ENCODE peak calls at places on chromosome 13, in seven cellular contexts. One of them, this sample, is unnamed. For H3K9me3, the result is how much of the 10 kb centered on the place peaks cover.

GRCh38 chr13:59609421-59609820 is 554.3 kb downstream of the DIAPH3 start:
- DNase-seq in transverse colon: no peak
- DNase-seq in body of pancreas: no peak
- DNase-seq in heart left ventricle: no peak
- DNase-seq in uterus: no peak
- DNase-seq in HCT116: no peak
- DNase-seq in esophagus squamous epithelium: no peak
- DNase-seq in this sample: no peak

GRCh38 chr13:38166121-38166520 is 183.5 kb upstream of the UFM1 start:
- DNase-seq in HCT116: no peak
- DNase-seq in transverse colon: no peak
- DNase-seq in uterus: no peak
- DNase-seq in heart left ventricle: no peak
- DNase-seq in esophagus squamous epithelium: no peak
- DNase-seq in body of pancreas: no peak
- DNase-seq in this sample: no peak

GRCh38 chr13:98910501-98910951 is 67.3 kb downstream of the DOCK9 start:
- DNase-seq in body of pancreas: no peak
- DNase-seq in heart left ventricle: peak
- DNase-seq in esophagus squamous epithelium: no peak
- DNase-seq in HCT116: peak
- DNase-seq in transverse colon: no peak
- DNase-seq in uterus: peak
- DNase-seq in this sample: no peak

GRCh38 chr13:75153834-75154233 is 328.1 kb downstream of the TBC1D4 start:
- DNase-seq in body of pancreas: no peak
- DNase-seq in uterus: no peak
- DNase-seq in esophagus squamous epithelium: no peak
- DNase-seq in heart left ventricle: no peak
- DNase-seq in transverse colon: no peak
- DNase-seq in HCT116: no peak
- DNase-seq in this sample: no peak

GRCh38 chr13:113544896-113545295 is 39.7 kb upstream of the TFDP1 start:
- DNase-seq in transverse colon: peak
- DNase-seq in heart left ventricle: no peak
- DNase-seq in esophagus squamous epithelium: no peak
- DNase-seq in body of pancreas: no peak
- DNase-seq in HCT116: no peak
- DNase-seq in uterus: no peak
- DNase-seq in this sample: peak

GRCh38 chr13:26618726-26619125 is 61.2 kb downstream of the WASF3 start:
- DNase-seq in esophagus squamous epithelium: no peak
- DNase-seq in HCT116: no peak
- DNase-seq in body of pancreas: no peak
- DNase-seq in heart left ventricle: no peak
- DNase-seq in transverse colon: no peak
- DNase-seq in uterus: no peak
- DNase-seq in this sample: no peak

GRCh38 chr13:19794552-19795143 is 11.9 kb upstream of the PSPC1 start:
- DNase-seq in HCT116: peak
- DNase-seq in uterus: no peak
- DNase-seq in heart left ventricle: no peak
- DNase-seq in esophagus squamous epithelium: no peak
- DNase-seq in transverse colon: no peak
- DNase-seq in body of pancreas: peak
- DNase-seq in this sample: no peak

GRCh38 chr13:84360843-84361242 is 478.6 kb upstream of the SLITRK1 start:
- DNase-seq in HCT116: no peak
- DNase-seq in heart left ventricle: no peak
- DNase-seq in uterus: no peak
- DNase-seq in esophagus squamous epithelium: no peak
- DNase-seq in body of pancreas: no peak
- DNase-seq in transverse colon: no peak
- DNase-seq in this sample: no peak

DNA sequence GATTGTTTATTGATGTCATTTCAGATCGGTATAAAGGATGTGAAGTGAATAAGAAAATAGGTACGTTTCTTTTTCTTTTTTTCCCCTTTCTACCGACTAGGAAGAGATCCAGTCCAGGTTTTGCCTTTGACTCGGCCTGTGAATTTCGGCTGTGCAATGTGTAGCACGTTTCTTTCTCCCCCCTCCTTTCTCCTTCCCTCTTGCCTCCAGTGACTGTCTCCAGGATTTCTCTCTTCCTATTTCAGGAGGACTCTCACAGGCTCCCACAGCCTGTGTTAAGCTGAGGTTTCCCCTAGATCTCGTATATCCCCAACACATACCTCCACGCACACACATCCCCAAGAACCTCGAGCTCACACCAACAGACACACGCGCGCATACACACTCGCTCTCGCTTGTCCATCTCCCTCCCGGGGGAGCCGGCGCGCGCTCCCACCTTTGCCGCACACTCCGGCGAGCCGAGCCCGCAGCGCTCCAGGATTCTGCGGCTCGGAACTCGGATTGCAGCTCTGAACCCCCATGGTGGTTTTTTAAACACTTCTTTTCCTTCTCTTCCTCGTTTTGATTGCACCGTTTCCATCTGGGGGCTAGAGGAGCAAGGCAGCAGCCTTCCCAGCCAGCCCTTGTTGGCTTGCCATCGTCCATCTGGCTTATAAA is at the start of gene GPC6:
- DNase-seq in body of pancreas: no peak
- DNase-seq in heart left ventricle: no peak
- DNase-seq in uterus: no peak
- DNase-seq in HCT116: no peak
- DNase-seq in transverse colon: peak
- DNase-seq in esophagus squamous epithelium: no peak
- DNase-seq in this sample: peak
- H3K4me3 ChIP-seq in body of pancreas: peak
- H3K4me3 ChIP-seq in heart left ventricle: peak
- H3K4me3 ChIP-seq in uterus: peak
- H3K4me3 ChIP-seq in HCT116: no peak
- H3K4me3 ChIP-seq in transverse colon: peak
- H3K4me3 ChIP-seq in esophagus squamous epithelium: peak
- H3K4me3 ChIP-seq in this sample: peak

GRCh38 chr13:42577538-42577937 is 3.6 kb downstream of the TNFSF11 start:
- DNase-seq in uterus: no peak
- DNase-seq in body of pancreas: no peak
- DNase-seq in esophagus squamous epithelium: no peak
- DNase-seq in HCT116: no peak
- DNase-seq in heart left ventricle: no peak
- DNase-seq in transverse colon: no peak
- DNase-seq in this sample: no peak

GRCh38 chr13:42571895-42572294 is 2.1 kb upstream of the TNFSF11 start:
- DNase-seq in HCT116: no peak
- DNase-seq in heart left ventricle: no peak
- DNase-seq in esophagus squamous epithelium: no peak
- DNase-seq in body of pancreas: no peak
- DNase-seq in transverse colon: no peak
- DNase-seq in uterus: no peak
- DNase-seq in this sample: no peak

GRCh38 chr13:42575938-42576337 is 2.0 kb downstream of the TNFSF11 start:
- DNase-seq in HCT116: no peak
- DNase-seq in body of pancreas: no peak
- DNase-seq in heart left ventricle: no peak
- DNase-seq in transverse colon: no peak
- DNase-seq in esophagus squamous epithelium: no peak
- DNase-seq in uterus: no peak
- DNase-seq in this sample: no peak

GRCh38 chr13:42574435-42575311 is 721 bp downstream of the TNFSF11 start:
- DNase-seq in HCT116: no peak
- DNase-seq in esophagus squamous epithelium: no peak
- DNase-seq in transverse colon: no peak
- DNase-seq in heart left ventricle: no peak
- DNase-seq in body of pancreas: no peak
- DNase-seq in uterus: no peak
- DNase-seq in this sample: no peak

DNA sequence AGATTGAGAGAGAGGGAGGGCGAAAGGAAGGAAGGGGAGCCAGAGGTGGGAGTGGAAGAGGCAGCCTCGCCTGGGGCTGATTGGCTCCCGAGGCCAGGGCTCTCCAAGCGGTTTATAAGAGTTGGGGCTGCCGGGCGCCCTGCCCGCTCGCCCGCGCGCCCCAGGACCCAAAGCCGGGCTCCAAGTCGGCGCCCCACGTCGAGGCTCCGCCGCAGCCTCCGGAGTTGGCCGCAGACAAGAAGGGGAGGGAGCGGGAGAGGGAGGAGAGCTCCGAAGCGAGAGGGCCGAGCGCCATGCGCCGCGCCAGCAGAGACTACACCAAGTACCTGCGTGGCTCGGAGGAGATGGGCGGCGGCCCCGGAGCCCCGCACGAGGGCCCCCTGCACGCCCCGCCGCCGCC is at the start of gene TNFSF11:
- DNase-seq in uterus: no peak
- DNase-seq in esophagus squamous epithelium: no peak
- DNase-seq in HCT116: no peak
- DNase-seq in body of pancreas: no peak
- DNase-seq in transverse colon: no peak
- DNase-seq in heart left ventricle: no peak
- DNase-seq in this sample: no peak
- TF ChIP-seq POLR2A in uterus: no peak
- TF ChIP-seq POLR2A in esophagus squamous epithelium: no peak
- TF ChIP-seq POLR2A in HCT116: no peak
- TF ChIP-seq POLR2A in body of pancreas: no peak
- TF ChIP-seq POLR2A in transverse colon: no peak
- TF ChIP-seq POLR2A in heart left ventricle: no peak
- TF ChIP-seq POLR2A in this sample: no peak

DNA sequence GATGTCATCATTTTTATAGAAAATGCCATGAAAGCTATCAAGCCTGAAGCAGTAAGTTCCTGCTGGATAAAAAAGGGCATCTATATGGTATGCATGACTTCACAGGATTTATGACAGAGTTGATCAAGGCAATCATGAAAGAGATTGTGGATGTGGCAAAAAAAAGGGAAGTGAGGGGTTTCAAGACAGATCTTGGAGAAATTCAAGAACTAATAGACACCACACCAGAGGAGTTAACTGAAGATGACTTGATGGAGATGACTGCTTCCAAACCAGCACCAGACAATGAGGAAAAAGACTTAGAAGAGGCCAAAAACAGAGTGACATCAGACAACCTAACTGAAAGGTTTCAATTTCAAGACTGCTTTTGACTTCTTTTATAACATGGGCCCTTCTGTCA is 691.1 kb upstream of the SLC10A2 start:
- DNase-seq in HCT116: no peak
- DNase-seq in uterus: no peak
- DNase-seq in body of pancreas: no peak
- DNase-seq in transverse colon: no peak
- DNase-seq in heart left ventricle: no peak
- DNase-seq in esophagus squamous epithelium: no peak
- DNase-seq in this sample: no peak
- H3K9me3 ChIP-seq in HCT116: under half
- H3K9me3 ChIP-seq in uterus: under half
- H3K9me3 ChIP-seq in body of pancreas: under half
- H3K9me3 ChIP-seq in transverse colon: under half
- H3K9me3 ChIP-seq in heart left ventricle: under half
- H3K9me3 ChIP-seq in esophagus squamous epithelium: under half
- H3K9me3 ChIP-seq in this sample: under half

GRCh38 chr13:94479559-94480095 is at the start of gene DCT:
- DNase-seq in body of pancreas: no peak
- DNase-seq in uterus: no peak
- DNase-seq in HCT116: no peak
- DNase-seq in esophagus squamous epithelium: no peak
- DNase-seq in heart left ventricle: no peak
- DNase-seq in transverse colon: no peak
- DNase-seq in this sample: no peak

GRCh38 chr13:94478913-94479312 is 569 bp downstream of the DCT start:
- DNase-seq in body of pancreas: no peak
- DNase-seq in transverse colon: no peak
- DNase-seq in uterus: no peak
- DNase-seq in HCT116: no peak
- DNase-seq in heart left ventricle: no peak
- DNase-seq in esophagus squamous epithelium: no peak
- DNase-seq in this sample: no peak

GRCh38 chr13:94481966-94482365 is 2.5 kb upstream of the DCT start:
- DNase-seq in heart left ventricle: no peak
- DNase-seq in transverse colon: no peak
- DNase-seq in HCT116: no peak
- DNase-seq in esophagus squamous epithelium: no peak
- DNase-seq in body of pancreas: no peak
- DNase-seq in uterus: no peak
- DNase-seq in this sample: no peak

GRCh38 chr13:94483970-94484369 is 4.5 kb upstream of the DCT start:
- DNase-seq in transverse colon: no peak
- DNase-seq in body of pancreas: no peak
- DNase-seq in heart left ventricle: no peak
- DNase-seq in esophagus squamous epithelium: no peak
- DNase-seq in HCT116: no peak
- DNase-seq in uterus: no peak
- DNase-seq in this sample: no peak

GRCh38 chr13:94480672-94481145 is 1.2 kb upstream of the DCT start:
- DNase-seq in uterus: no peak
- DNase-seq in esophagus squamous epithelium: no peak
- DNase-seq in heart left ventricle: peak
- DNase-seq in transverse colon: no peak
- DNase-seq in HCT116: no peak
- DNase-seq in body of pancreas: no peak
- DNase-seq in this sample: no peak
- H3K4me3 ChIP-seq in uterus: no peak
- H3K4me3 ChIP-seq in esophagus squamous epithelium: no peak
- H3K4me3 ChIP-seq in heart left ventricle: no peak
- H3K4me3 ChIP-seq in transverse colon: no peak
- H3K4me3 ChIP-seq in HCT116: no peak
- H3K4me3 ChIP-seq in body of pancreas: no peak
- H3K4me3 ChIP-seq in this sample: no peak

GRCh38 chr13:22041741-22042140 is 370.9 kb downstream of the FGF9 start:
- DNase-seq in body of pancreas: no peak
- DNase-seq in esophagus squamous epithelium: no peak
- DNase-seq in heart left ventricle: no peak
- DNase-seq in transverse colon: no peak
- DNase-seq in uterus: no peak
- DNase-seq in HCT116: no peak
- DNase-seq in this sample: no peak

GRCh38 chr13:22039961-22040360 is 369.1 kb downstream of the FGF9 start:
- DNase-seq in heart left ventricle: no peak
- DNase-seq in body of pancreas: no peak
- DNase-seq in esophagus squamous epithelium: no peak
- DNase-seq in transverse colon: no peak
- DNase-seq in uterus: no peak
- DNase-seq in HCT116: no peak
- DNase-seq in this sample: no peak

DNA sequence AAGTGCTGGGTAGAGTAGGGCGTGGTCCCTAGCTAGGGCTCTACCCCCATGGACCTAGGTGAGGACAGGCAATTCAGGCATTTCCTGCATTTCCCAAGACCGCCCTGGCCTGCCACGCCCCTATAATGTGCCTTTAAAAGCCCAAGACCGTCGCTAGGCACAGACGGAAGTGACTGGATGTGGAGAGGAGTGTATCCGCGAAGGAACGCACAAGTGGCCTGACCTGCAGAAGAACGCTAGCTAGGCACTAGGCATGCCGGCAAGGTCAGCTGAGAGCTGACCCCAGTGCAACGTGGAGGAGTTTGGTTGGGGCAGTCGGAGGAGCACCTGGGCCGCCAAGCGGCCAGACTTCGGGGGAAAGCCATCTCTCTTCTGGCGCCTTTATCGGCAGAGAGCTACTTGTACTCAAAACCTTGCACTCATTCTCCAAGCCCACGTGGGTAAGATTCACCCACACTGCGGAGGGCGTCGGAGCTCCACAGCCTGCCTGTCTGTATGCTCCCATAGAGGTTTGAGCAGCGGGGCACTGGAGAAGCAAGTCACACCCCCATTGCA is 370.0 kb downstream of the FGF9 start:
- DNase-seq in HCT116: no peak
- DNase-seq in heart left ventricle: no peak
- DNase-seq in transverse colon: no peak
- DNase-seq in body of pancreas: no peak
- DNase-seq in uterus: no peak
- DNase-seq in esophagus squamous epithelium: no peak
- DNase-seq in this sample: no peak
- TF ChIP-seq POLR2A in HCT116: no peak
- TF ChIP-seq POLR2A in heart left ventricle: no peak
- TF ChIP-seq POLR2A in transverse colon: no peak
- TF ChIP-seq POLR2A in body of pancreas: no peak
- TF ChIP-seq POLR2A in uterus: no peak
- TF ChIP-seq POLR2A in esophagus squamous epithelium: no peak
- TF ChIP-seq POLR2A in this sample: no peak

This sample was measured in right lobe of liver.